ENCODE peak calls at places on chromosomes 11 and 22, in nine cellular contexts. L is Right ventricle myocardium superior; R is adipocyte; D is kidney tubule cell; Y is NCI-H69; P is T-helper 1 cell; V is neuronal stem cell; U is stomach; M is stimulated activated CD4-positive, alpha-beta T cell treated with anti-CD3 and anti-CD28 coated beads, Interleukin-4, amount 100 ng/mL, for 24 hours. G is an unnamed sample.

GRCh38 chr22:17647452-17647851 is 8.9 kb downstream of the BCL2L13 start:
- DNase-seq in R (no peak), L (no peak), M (no peak), P (no peak), D (no peak), Y (no peak), U (no peak), V (no peak), G (no peak)

GRCh38 chr22:31090217-31091085 is 9.3 kb downstream of the SMTN start:
- DNase-seq in U (no peak), L (no peak), R (no peak), D (no peak), P (no peak), Y (no peak), V (no peak), M (no peak), G (no peak)

GRCh38 chr11:1574256-1575242 is 2.5 kb upstream of the DUSP8 start:
- DNase-seq in L (peak), D (peak), U (peak), Y (peak), P (peak), V (no peak), M (peak), R (peak), G (no peak)

GRCh38 chr11:12446863-12447262 is 69.5 kb downstream of the PARVA start:
- DNase-seq in L (no peak), V (no peak), U (no peak), M (no peak), D (no peak), R (no peak), Y (no peak), P (no peak), G (no peak)

GRCh38 chr11:126890561-126890960 is 110.0 kb downstream of the KIRREL3 start:
- DNase-seq in P (no peak), U (no peak), V (no peak), D (no peak), L (no peak), R (no peak), M (no peak), Y (no peak), G (no peak)

GRCh38 chr22:39501644-39502108 is 414 bp upstream of the MIEF1 start:
- DNase-seq in L (no peak), D (no peak), Y (no peak), P (no peak), V (no peak), R (peak), M (no peak), U (no peak), G (no peak)

GRCh38 chr11:123590296-123590912 is 64.0 kb downstream of the SCN3B start:
- DNase-seq in L (no peak), V (no peak), M (no peak), D (peak), R (peak), P (no peak), Y (no peak), U (peak), G (peak)

GRCh38 chr11:14809466-14809865 is 82.6 kb downstream of the CYP2R1 start:
- DNase-seq in D (no peak), Y (no peak), M (no peak), P (no peak), L (no peak), R (no peak), U (no peak), V (no peak), G (no peak)

GRCh38 chr22:41237707-41238569 is 2.8 kb downstream of the CHADL start:
- DNase-seq in Y (peak), V (peak), M (peak), D (peak), U (peak), R (peak), L (peak), P (peak), G (no peak)